ENCODE peak calls at places on chromosomes 6 and 20, in nine cellular contexts. G, Y, N, I, M, P, V, R and S are unnamed samples.

GRCh38 chr6:21665101-21665435 is 71.5 kb downstream of the SOX4 start:
- DNase-seq in G (no peak), Y (no peak), N (no peak), I (peak; percentile 18), M (peak; percentile 22), P (no peak), V (no peak), R (no peak), S (no peak)

GRCh38 chr6:140546640-140547039 is 1172.2 kb upstream of the CITED2 start:
- DNase-seq in G (no peak), Y (no peak), N (peak; percentile 24), I (peak; percentile 70), M (peak; percentile 77), P (no peak), V (peak; percentile 73), R (no peak), S (no peak)

GRCh38 chr6:56719310-56719709 is 76.6 kb upstream of the DST start:
- DNase-seq in G (no peak), Y (no peak), N (no peak), I (peak; percentile 67), M (peak; percentile 74), P (no peak), V (peak; percentile 68), R (no peak), S (no peak)

GRCh38 chr20:40489886-40490285 is 199.2 kb downstream of the MAFB start:
- DNase-seq in G (no peak), Y (no peak), N (peak; percentile 71), I (peak; percentile 74), M (peak; percentile 59), P (no peak), V (peak; percentile 46), R (peak; percentile 43), S (no peak)

GRCh38 chr6:154373971-154374370 is 17.4 kb upstream of the IPCEF1 start:
- DNase-seq in G (no peak), Y (no peak), N (no peak), I (no peak), M (no peak), P (no peak), V (no peak), R (no peak), S (no peak)

GRCh38 chr20:20002101-20002998 is 14.8 kb upstream of the NAA20 start:
- DNase-seq in G (no peak), Y (no peak), N (no peak), I (no peak), M (no peak), P (no peak), V (no peak), R (no peak), S (no peak)

GRCh38 chr6:32379554-32379953 is 7.9 kb upstream of the TSBP1 start:
- DNase-seq in G (no peak), Y (no peak), N (no peak), I (no peak), M (no peak), P (no peak), V (no peak), R (no peak), S (no peak)

GRCh38 chr20:11891827-11892521 is 25.7 kb upstream of the BTBD3 start:
- DNase-seq in G (no peak), Y (peak; percentile 52), N (peak; percentile 64), I (peak; percentile 82), M (peak; percentile 67), P (no peak), V (peak; percentile 55), R (peak; percentile 74), S (peak; percentile 82)

GRCh38 chr6:119147101-119148053 is 68.9 kb upstream of the FAM184A start:
- DNase-seq in G (peak; percentile 84), Y (no peak), N (peak; percentile 97), I (peak; percentile 97), M (peak; percentile 98), P (peak; percentile 17), V (peak; percentile 97), R (peak; percentile 98), S (no peak)

GRCh38 chr20:58393299-58393698 is 4.3 kb downstream of the VAPB start:
- DNase-seq in G (no peak), Y (no peak), N (no peak), I (peak; percentile 32), M (peak; percentile 54), P (no peak), V (peak; percentile 48), R (peak; percentile 13), S (no peak)

GRCh38 chr6:41878961-41879405 is 16.2 kb downstream of the USP49 start:
- DNase-seq in G (no peak), Y (no peak), N (peak; percentile 25), I (peak; percentile 72), M (peak; percentile 74), P (no peak), V (peak; percentile 63), R (peak; percentile 27), S (no peak)

GRCh38 chr6:116291701-116292396 is 12.1 kb upstream of the TSPYL1 start:
- DNase-seq in G (no peak), Y (no peak), N (no peak), I (peak; percentile 3), M (peak; percentile 28), P (no peak), V (peak; percentile 19), R (no peak), S (no peak)

GRCh38 chr20:51318058-51318960 is 224.2 kb downstream of the NFATC2 start:
- DNase-seq in G (no peak), Y (peak; percentile 20), N (no peak), I (peak; percentile 62), M (no peak), P (peak; percentile 23), V (no peak), R (peak; percentile 41), S (peak; percentile 90)

GRCh38 chr20:51012357-51012756 is 10.6 kb downstream of the KCNG1 start:
- DNase-seq in G (no peak), Y (no peak), N (no peak), I (peak; percentile 60), M (no peak), P (no peak), V (no peak), R (no peak), S (no peak)

GRCh38 chr20:35617397-35618031 is 1.9 kb downstream of the SPAG4 start:
- DNase-seq in G (peak; percentile 85), Y (peak; percentile 30), N (peak; percentile 78), I (peak; percentile 78), M (peak; percentile 49), P (no peak), V (peak; percentile 28), R (peak; percentile 48), S (peak; percentile 69)

GRCh38 chr6:41120058-41120457 is 34.1 kb downstream of the TREML1 start:
- DNase-seq in G (no peak), Y (no peak), N (no peak), I (no peak), M (no peak), P (no peak), V (no peak), R (no peak), S (no peak)

GRCh38 chr6:15474196-15474595 is 188.6 kb downstream of the DTNBP1 start:
- DNase-seq in G (no peak), Y (no peak), N (peak; percentile 74), I (peak; percentile 86), M (peak; percentile 62), P (no peak), V (peak; percentile 54), R (no peak), S (no peak)

GRCh38 chr6:115460913-115461312 is 599.8 kb downstream of the FRK start:
- DNase-seq in G (no peak), Y (no peak), N (no peak), I (no peak), M (no peak), P (no peak), V (no peak), R (no peak), S (no peak)

GRCh38 chr6:20302702-20303251 is 90.5 kb upstream of the MBOAT1 start:
- DNase-seq in G (no peak), Y (no peak), N (peak; percentile 22), I (peak; percentile 22), M (peak; percentile 81), P (no peak), V (peak; percentile 78), R (peak; percentile 7), S (no peak)